ENCODE peak calls at places on chromosomes 5 and 9, in eight cellular contexts. Y, E, W, I, P, X, S and B are unnamed samples.

GRCh38 chr5:74974451-74975089 is 77.8 kb downstream of the GCNT4 start:
- DNase-seq in Y (no peak), E (no peak), W (no peak), I (no peak), P (no peak), X (no peak), S (no peak), B (no peak)

GRCh38 chr5:96408276-96408777 is 24.7 kb downstream of the PCSK1 start:
- DNase-seq in Y (peak), E (no peak), W (no peak), I (no peak), P (peak), X (no peak), S (no peak), B (no peak)

GRCh38 chr5:21802869-21803490 is 1050.2 kb downstream of the CDH12 start:
- DNase-seq in Y (peak), E (no peak), W (no peak), I (no peak), P (peak), X (no peak), S (no peak), B (no peak)

GRCh38 chr5:18465833-18466681 is 831.8 kb downstream of the TAF11L14 start:
- DNase-seq in Y (peak), E (peak), W (no peak), I (peak), P (peak), X (no peak), S (peak), B (peak)

GRCh38 chr5:75574791-75575190 is 36.5 kb upstream of the ANKDD1B start:
- DNase-seq in Y (no peak), E (peak), W (no peak), I (no peak), P (peak), X (no peak), S (no peak), B (no peak)

GRCh38 chr5:173441053-173441628 is 112.9 kb upstream of the STC2 start:
- DNase-seq in Y (no peak), E (no peak), W (no peak), I (no peak), P (no peak), X (no peak), S (no peak), B (no peak)

GRCh38 chr5:95917207-95917606 is 44.4 kb downstream of the ELL2 start:
- DNase-seq in Y (no peak), E (no peak), W (no peak), I (no peak), P (no peak), X (no peak), S (no peak), B (no peak)

GRCh38 chr5:850511-851006 is at the start of gene ZDHHC11:
- DNase-seq in Y (peak), E (no peak), W (peak), I (no peak), P (no peak), X (peak), S (peak), B (peak)

GRCh38 chr5:142644640-142645361 is 41.1 kb downstream of the FGF1 start:
- DNase-seq in Y (peak), E (no peak), W (no peak), I (peak), P (peak), X (peak), S (no peak), B (peak)

GRCh38 chr5:76376141-76376900 is 26.8 kb upstream of the IQGAP2 start:
- DNase-seq in Y (peak), E (no peak), W (no peak), I (no peak), P (no peak), X (no peak), S (no peak), B (no peak)

GRCh38 chr5:10611290-10611689 is 47.4 kb downstream of the ANKRD33B start:
- DNase-seq in Y (no peak), E (no peak), W (no peak), I (no peak), P (no peak), X (peak), S (no peak), B (no peak)

DNA sequence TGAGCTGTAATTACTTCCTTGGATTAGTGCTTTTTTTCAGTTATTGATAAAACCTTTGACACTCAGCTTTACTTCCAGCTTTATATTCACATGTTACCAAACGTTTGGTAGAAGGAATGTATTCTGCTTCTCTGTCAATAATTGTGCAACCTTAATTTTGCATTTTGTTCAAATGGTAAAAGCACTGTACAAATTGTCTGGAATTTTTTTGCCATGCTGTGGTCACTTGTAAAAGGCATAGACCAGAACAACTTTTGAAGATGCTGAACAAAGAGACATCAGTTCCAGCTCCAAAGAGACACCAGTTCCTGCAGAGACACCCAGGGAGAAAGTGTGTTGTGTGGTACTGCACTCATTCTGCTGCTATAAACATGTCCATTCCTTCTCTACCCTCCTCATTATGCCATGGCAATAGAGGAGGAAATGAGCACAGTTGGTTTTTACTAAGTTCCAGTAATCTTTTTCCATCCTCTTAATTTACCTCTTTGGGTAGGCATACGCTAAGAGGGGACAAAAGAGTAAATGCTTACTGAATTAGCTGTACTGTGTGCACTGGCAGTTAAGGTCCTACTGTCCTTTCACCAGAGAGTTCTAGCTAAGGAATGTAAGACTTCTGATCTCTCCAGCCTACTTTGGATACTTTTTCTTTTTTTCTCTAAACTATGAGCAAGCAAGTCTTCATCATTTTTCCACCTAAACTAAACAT is 387.4 kb downstream of the FGF10 start:
- DNase-seq in Y (peak), E (no peak), W (no peak), I (no peak), P (no peak), X (no peak), S (no peak), B (no peak)
- H3K4me3 ChIP-seq in Y (no peak), E (no peak), W (no peak), I (no peak), P (no peak), X (no peak), S (no peak), B (no peak)

GRCh38 chr5:108003178-108003577 is 332.4 kb upstream of the EFNA5 start:
- DNase-seq in Y (no peak), E (peak), W (no peak), I (no peak), P (peak), X (no peak), S (no peak), B (no peak)
- TF ChIP-seq CTCF in Y (no peak), E (no peak), W (no peak), I (no peak), P (no peak), X (no peak), S (no peak), B (no peak)

GRCh38 chr9:76898786-76899185 is 7.1 kb downstream of the PRUNE2 start:
- DNase-seq in Y (no peak), E (no peak), W (no peak), I (no peak), P (no peak), X (no peak), S (no peak), B (no peak)

GRCh38 chr9:76902395-76902794 is 3.5 kb downstream of the PRUNE2 start:
- DNase-seq in Y (no peak), E (no peak), W (no peak), I (no peak), P (no peak), X (no peak), S (no peak), B (no peak)

GRCh38 chr9:76904661-76905457 is 1.1 kb downstream of the PRUNE2 start:
- DNase-seq in Y (no peak), E (no peak), W (no peak), I (no peak), P (no peak), X (no peak), S (no peak), B (no peak)

GRCh38 chr9:76900884-76901440 is 5.0 kb downstream of the PRUNE2 start:
- DNase-seq in Y (no peak), E (no peak), W (no peak), I (no peak), P (no peak), X (no peak), S (no peak), B (no peak)

DNA sequence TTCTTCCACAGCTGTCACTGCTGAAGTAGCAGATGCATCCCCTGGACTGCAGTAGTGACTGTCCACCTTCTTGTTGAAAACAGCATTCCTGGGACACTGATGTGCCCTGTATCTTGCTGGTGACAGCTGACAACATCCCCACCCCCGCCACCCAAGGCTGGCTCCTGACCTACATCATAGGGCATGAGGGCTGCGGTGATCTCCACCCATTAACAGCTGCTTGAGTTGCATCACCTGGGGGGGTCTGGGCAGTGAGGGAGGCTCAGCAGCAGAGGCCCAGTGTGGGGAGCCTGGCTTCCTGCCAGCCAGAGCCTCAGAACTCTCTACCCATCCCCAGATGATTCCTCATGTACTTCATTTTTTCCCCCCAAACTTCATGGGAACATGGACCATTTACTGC is 4.1 kb downstream of the PRUNE2 start:
- DNase-seq in Y (no peak), E (no peak), W (no peak), I (no peak), P (no peak), X (no peak), S (no peak), B (no peak)
- H3K4me3 ChIP-seq in Y (no peak), E (no peak), W (no peak), I (no peak), P (no peak), X (peak), S (no peak), B (no peak)

GRCh38 chr5:67989457-67989856 is 226.1 kb upstream of the PIK3R1 start:
- DNase-seq in Y (no peak), E (no peak), W (no peak), I (no peak), P (peak), X (no peak), S (no peak), B (no peak)
- TF ChIP-seq CTCF in Y (no peak), E (no peak), W (peak), I (no peak), P (peak), X (no peak), S (no peak), B (no peak)